ENCODE peak calls at places on chromosomes 5 and 9, in eight cellular contexts. One of them, this sample, is unnamed.

GRCh38 chr5:176653986-176654385 is 6.7 kb downstream of the TSPAN17 start:
- DNase-seq in stomach: no peak
- DNase-seq in kidney epithelial cell: no peak
- DNase-seq in GM12865: no peak
- DNase-seq in fibroblast of the aortic adventitia: no peak
- DNase-seq in AG10803: no peak
- DNase-seq in fibroblast of lung: no peak
- DNase-seq in lower leg skin: no peak
- DNase-seq in this sample: no peak

GRCh38 chr5:51386916-51387853 is 3.9 kb downstream of the ISL1 start:
- DNase-seq in stomach: peak
- DNase-seq in kidney epithelial cell: no peak
- DNase-seq in GM12865: no peak
- DNase-seq in fibroblast of the aortic adventitia: peak
- DNase-seq in AG10803: no peak
- DNase-seq in fibroblast of lung: no peak
- DNase-seq in lower leg skin: no peak
- DNase-seq in this sample: no peak

GRCh38 chr5:9951861-9952260 is 297.8 kb downstream of the ATPSCKMT start:
- DNase-seq in stomach: no peak
- DNase-seq in kidney epithelial cell: no peak
- DNase-seq in GM12865: peak
- DNase-seq in fibroblast of the aortic adventitia: no peak
- DNase-seq in AG10803: no peak
- DNase-seq in fibroblast of lung: no peak
- DNase-seq in lower leg skin: no peak
- DNase-seq in this sample: no peak

GRCh38 chr9:134061019-134061687 is 6.7 kb downstream of the BRD3 start:
- DNase-seq in stomach: no peak
- DNase-seq in kidney epithelial cell: no peak
- DNase-seq in GM12865: no peak
- DNase-seq in fibroblast of the aortic adventitia: no peak
- DNase-seq in AG10803: no peak
- DNase-seq in fibroblast of lung: no peak
- DNase-seq in lower leg skin: no peak
- DNase-seq in this sample: no peak

GRCh38 chr5:55437452-55437851 is 97.3 kb downstream of the PLPP1 start:
- DNase-seq in stomach: no peak
- DNase-seq in kidney epithelial cell: no peak
- DNase-seq in GM12865: no peak
- DNase-seq in fibroblast of the aortic adventitia: peak
- DNase-seq in AG10803: no peak
- DNase-seq in fibroblast of lung: no peak
- DNase-seq in lower leg skin: no peak
- DNase-seq in this sample: no peak

GRCh38 chr5:149636861-149637246 is 55.6 kb downstream of the ARHGEF37 start:
- DNase-seq in stomach: no peak
- DNase-seq in kidney epithelial cell: no peak
- DNase-seq in GM12865: peak
- DNase-seq in fibroblast of the aortic adventitia: peak
- DNase-seq in AG10803: peak
- DNase-seq in fibroblast of lung: peak
- DNase-seq in lower leg skin: peak
- DNase-seq in this sample: peak

GRCh38 chr5:170628028-170628427 is 124.2 kb downstream of the KCNIP1 start:
- DNase-seq in stomach: no peak
- DNase-seq in kidney epithelial cell: no peak
- DNase-seq in GM12865: no peak
- DNase-seq in fibroblast of the aortic adventitia: no peak
- DNase-seq in AG10803: no peak
- DNase-seq in fibroblast of lung: no peak
- DNase-seq in lower leg skin: no peak
- DNase-seq in this sample: no peak

GRCh38 chr9:35827486-35827885 is 1.0 kb downstream of the FAM221B start:
- DNase-seq in stomach: no peak
- DNase-seq in kidney epithelial cell: no peak
- DNase-seq in GM12865: no peak
- DNase-seq in fibroblast of the aortic adventitia: peak
- DNase-seq in AG10803: peak
- DNase-seq in fibroblast of lung: peak
- DNase-seq in lower leg skin: no peak
- DNase-seq in this sample: peak

GRCh38 chr5:11890777-11891176 is 13.5 kb downstream of the CTNND2 start:
- DNase-seq in stomach: no peak
- DNase-seq in kidney epithelial cell: no peak
- DNase-seq in GM12865: no peak
- DNase-seq in fibroblast of the aortic adventitia: no peak
- DNase-seq in AG10803: no peak
- DNase-seq in fibroblast of lung: no peak
- DNase-seq in lower leg skin: no peak
- DNase-seq in this sample: no peak

GRCh38 chr9:121750715-121751623 is 99.5 kb downstream of the DAB2IP start:
- DNase-seq in stomach: peak
- DNase-seq in kidney epithelial cell: no peak
- DNase-seq in GM12865: no peak
- DNase-seq in fibroblast of the aortic adventitia: no peak
- DNase-seq in AG10803: no peak
- DNase-seq in fibroblast of lung: no peak
- DNase-seq in lower leg skin: no peak
- DNase-seq in this sample: no peak

GRCh38 chr9:121286973-121287721 is 19.2 kb downstream of the GSN start:
- DNase-seq in stomach: peak
- DNase-seq in kidney epithelial cell: peak
- DNase-seq in GM12865: no peak
- DNase-seq in fibroblast of the aortic adventitia: peak
- DNase-seq in AG10803: peak
- DNase-seq in fibroblast of lung: peak
- DNase-seq in lower leg skin: peak
- DNase-seq in this sample: peak

GRCh38 chr9:137550241-137550621 is at the start of gene PNPLA7:
- DNase-seq in stomach: peak
- DNase-seq in kidney epithelial cell: peak
- DNase-seq in GM12865: peak
- DNase-seq in fibroblast of the aortic adventitia: peak
- DNase-seq in AG10803: peak
- DNase-seq in fibroblast of lung: peak
- DNase-seq in lower leg skin: peak
- DNase-seq in this sample: peak

GRCh38 chr9:91681461-91682305 is 258.1 kb upstream of the NFIL3 start:
- DNase-seq in stomach: peak
- DNase-seq in kidney epithelial cell: no peak
- DNase-seq in GM12865: peak
- DNase-seq in fibroblast of the aortic adventitia: peak
- DNase-seq in AG10803: peak
- DNase-seq in fibroblast of lung: peak
- DNase-seq in lower leg skin: peak
- DNase-seq in this sample: peak

GRCh38 chr5:43429706-43430105 is 17.5 kb upstream of the CCL28 start:
- DNase-seq in stomach: no peak
- DNase-seq in kidney epithelial cell: no peak
- DNase-seq in GM12865: no peak
- DNase-seq in fibroblast of the aortic adventitia: no peak
- DNase-seq in AG10803: no peak
- DNase-seq in fibroblast of lung: no peak
- DNase-seq in lower leg skin: no peak
- DNase-seq in this sample: no peak

GRCh38 chr9:104863180-104863883 is 64.6 kb downstream of the ABCA1 start:
- DNase-seq in stomach: peak
- DNase-seq in kidney epithelial cell: peak
- DNase-seq in GM12865: peak
- DNase-seq in fibroblast of the aortic adventitia: peak
- DNase-seq in AG10803: peak
- DNase-seq in fibroblast of lung: peak
- DNase-seq in lower leg skin: no peak
- DNase-seq in this sample: peak

GRCh38 chr5:150486402-150487198 is 21.3 kb upstream of the NDST1 start:
- DNase-seq in stomach: peak
- DNase-seq in kidney epithelial cell: no peak
- DNase-seq in GM12865: peak
- DNase-seq in fibroblast of the aortic adventitia: peak
- DNase-seq in AG10803: peak
- DNase-seq in fibroblast of lung: peak
- DNase-seq in lower leg skin: no peak
- DNase-seq in this sample: peak

DNA sequence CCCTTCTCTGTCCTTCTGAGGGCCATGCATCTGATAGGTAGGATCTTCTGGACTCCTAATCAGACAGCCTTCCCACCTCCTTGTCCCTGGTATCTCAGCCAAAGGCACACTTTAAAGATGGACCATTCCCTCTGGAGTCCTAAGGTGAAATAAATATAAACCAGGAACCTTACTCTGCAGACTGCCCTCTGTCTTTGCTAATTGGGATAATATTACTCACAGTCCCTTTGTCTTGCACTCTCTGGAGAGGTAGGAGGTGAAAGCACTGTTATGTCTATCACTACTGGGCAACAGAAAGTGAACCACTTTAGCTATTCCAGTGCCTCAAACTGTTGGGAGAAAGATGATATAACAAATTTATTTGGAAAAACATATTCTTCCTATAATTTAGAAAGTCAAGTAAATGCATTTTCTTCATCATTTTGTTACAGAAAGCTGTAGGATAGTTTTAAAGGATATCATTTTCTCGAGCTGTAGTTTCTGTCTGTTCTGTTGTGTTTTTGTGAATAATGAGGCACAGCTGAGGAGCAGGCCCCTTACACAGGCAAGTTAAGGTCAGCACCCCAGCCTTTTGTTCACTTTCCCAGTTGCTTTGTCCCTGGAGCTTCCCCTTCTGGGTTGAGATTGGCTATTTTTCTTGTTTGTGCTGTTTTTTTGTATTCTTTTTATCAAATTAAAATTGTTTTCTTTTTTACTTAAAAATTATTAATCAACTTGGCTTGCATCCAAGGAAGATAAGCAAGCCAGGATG is 213.6 kb upstream of the ACTBL2 start:
- DNase-seq in stomach: no peak
- DNase-seq in kidney epithelial cell: no peak
- DNase-seq in GM12865: no peak
- DNase-seq in fibroblast of the aortic adventitia: no peak
- DNase-seq in AG10803: no peak
- DNase-seq in fibroblast of lung: peak
- DNase-seq in lower leg skin: no peak
- DNase-seq in this sample: no peak
- TF ChIP-seq CTCF in stomach: no peak
- TF ChIP-seq CTCF in kidney epithelial cell: no peak
- TF ChIP-seq CTCF in GM12865: no peak
- TF ChIP-seq CTCF in fibroblast of the aortic adventitia: peak
- TF ChIP-seq CTCF in AG10803: no peak
- TF ChIP-seq CTCF in fibroblast of lung: no peak
- TF ChIP-seq CTCF in lower leg skin: no peak
- TF ChIP-seq CTCF in this sample: peak

DNA sequence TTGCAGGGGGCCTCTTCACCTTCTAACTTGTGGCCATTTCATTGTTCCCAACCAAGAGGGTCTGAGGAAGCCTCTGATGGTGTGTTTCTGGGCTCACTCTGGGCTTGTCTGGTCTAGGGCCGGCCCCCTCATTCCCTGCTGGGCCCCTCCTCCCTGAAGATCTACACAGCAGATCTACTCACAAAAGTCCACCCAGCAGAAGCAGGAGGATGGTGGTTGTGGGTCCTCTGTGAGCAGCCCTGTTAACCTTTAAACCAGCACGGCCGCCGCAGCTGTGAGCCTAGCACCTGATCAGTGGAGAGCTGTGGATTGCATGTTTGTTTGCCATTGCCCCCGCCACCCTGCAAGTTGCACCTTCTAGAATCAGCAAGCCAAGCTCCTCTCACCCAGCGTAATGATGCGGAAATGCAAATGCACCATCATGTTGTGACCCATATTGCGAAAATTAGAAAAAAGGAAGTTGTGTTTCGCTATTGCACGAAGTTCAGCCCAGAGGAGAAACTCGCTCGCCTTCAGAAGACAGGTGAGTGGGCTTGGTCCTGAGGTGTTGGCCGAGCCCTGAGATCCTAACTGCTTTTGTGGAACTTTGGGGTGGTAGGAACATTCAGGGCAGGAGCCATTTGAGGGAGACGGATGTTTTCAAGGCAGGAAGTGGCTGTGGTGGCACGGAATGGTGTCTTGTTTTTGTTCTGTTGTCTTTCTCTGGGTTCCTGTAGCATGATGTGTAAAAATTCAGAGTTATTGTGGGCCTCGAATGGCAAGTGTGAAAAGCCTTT is 16.7 kb downstream of the FGD3 start:
- DNase-seq in stomach: peak
- DNase-seq in kidney epithelial cell: no peak
- DNase-seq in GM12865: peak
- DNase-seq in fibroblast of the aortic adventitia: no peak
- DNase-seq in AG10803: no peak
- DNase-seq in fibroblast of lung: no peak
- DNase-seq in lower leg skin: no peak
- DNase-seq in this sample: no peak
- H3K4me3 ChIP-seq in stomach: peak
- H3K4me3 ChIP-seq in kidney epithelial cell: no peak
- H3K4me3 ChIP-seq in GM12865: peak
- H3K4me3 ChIP-seq in fibroblast of the aortic adventitia: no peak
- H3K4me3 ChIP-seq in AG10803: no peak
- H3K4me3 ChIP-seq in fibroblast of lung: no peak
- H3K4me3 ChIP-seq in lower leg skin: no peak
- H3K4me3 ChIP-seq in this sample: no peak

DNA sequence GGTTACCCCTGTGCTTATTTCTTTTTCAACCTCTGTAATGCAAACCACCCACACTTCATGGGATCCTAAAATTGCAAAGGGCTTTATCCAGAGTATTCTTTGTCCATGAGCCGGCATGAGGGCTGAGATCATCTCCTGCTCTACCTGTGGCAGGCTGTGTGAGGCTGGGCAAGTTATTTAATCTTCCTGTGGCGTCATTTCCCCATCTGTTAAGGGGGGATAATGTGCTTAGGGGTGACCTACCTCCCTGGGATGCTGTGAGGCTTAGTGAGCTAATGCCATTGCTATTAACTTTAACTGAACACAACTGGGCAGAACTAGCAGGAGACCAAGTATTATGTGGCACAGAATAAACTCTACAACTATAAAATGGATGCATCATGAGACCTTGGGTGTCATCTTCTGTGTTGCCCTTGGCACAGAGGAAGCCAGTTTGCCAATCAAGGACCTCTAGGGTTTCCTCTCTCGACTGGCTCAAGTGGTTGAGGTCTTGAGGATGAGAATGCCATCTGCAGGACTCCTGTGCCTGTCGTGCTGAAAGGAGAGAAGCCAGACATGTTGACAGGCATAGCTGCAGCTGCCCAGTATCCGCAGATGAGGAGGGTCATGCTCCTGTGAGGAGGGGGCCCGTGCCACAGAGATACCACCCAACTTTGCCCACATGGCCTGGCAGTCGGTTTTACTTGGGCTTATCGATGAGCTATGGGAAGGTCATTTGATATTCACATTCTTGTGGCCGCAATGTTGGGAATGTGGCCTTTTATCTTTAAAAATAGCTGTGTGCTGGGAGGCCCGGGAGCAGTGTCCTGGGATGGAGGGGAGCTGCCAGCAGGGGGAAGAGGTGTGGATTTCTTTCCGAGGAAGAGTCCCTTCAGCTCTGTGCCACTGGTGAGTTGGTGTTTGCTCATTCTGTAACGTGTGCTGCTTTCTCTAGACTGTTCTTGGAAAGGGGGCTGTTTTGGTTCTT is 17.2 kb downstream of the FRMPD1 start:
- DNase-seq in stomach: no peak
- DNase-seq in kidney epithelial cell: no peak
- DNase-seq in GM12865: no peak
- DNase-seq in fibroblast of the aortic adventitia: no peak
- DNase-seq in AG10803: no peak
- DNase-seq in fibroblast of lung: no peak
- DNase-seq in lower leg skin: no peak
- DNase-seq in this sample: no peak
- TF ChIP-seq CTCF in stomach: no peak
- TF ChIP-seq CTCF in kidney epithelial cell: no peak
- TF ChIP-seq CTCF in GM12865: no peak
- TF ChIP-seq CTCF in fibroblast of the aortic adventitia: peak
- TF ChIP-seq CTCF in AG10803: no peak
- TF ChIP-seq CTCF in fibroblast of lung: no peak
- TF ChIP-seq CTCF in lower leg skin: no peak
- TF ChIP-seq CTCF in this sample: peak

GRCh38 chr9:125486576-125486975 is 220.4 kb downstream of the MAPKAP1 start:
- DNase-seq in stomach: no peak
- DNase-seq in kidney epithelial cell: no peak
- DNase-seq in GM12865: no peak
- DNase-seq in fibroblast of the aortic adventitia: peak
- DNase-seq in AG10803: peak
- DNase-seq in fibroblast of lung: peak
- DNase-seq in lower leg skin: peak
- DNase-seq in this sample: no peak
- H3K4me3 ChIP-seq in stomach: no peak
- H3K4me3 ChIP-seq in kidney epithelial cell: no peak
- H3K4me3 ChIP-seq in GM12865: no peak
- H3K4me3 ChIP-seq in fibroblast of the aortic adventitia: no peak
- H3K4me3 ChIP-seq in AG10803: no peak
- H3K4me3 ChIP-seq in fibroblast of lung: no peak
- H3K4me3 ChIP-seq in lower leg skin: no peak
- H3K4me3 ChIP-seq in this sample: no peak